ENCODE peak calls at places on chromosomes 16 and 17, in four cellular contexts. D, T, L and A are unnamed samples.

GRCh38 chr17:49817993-49818392 is 29.5 kb downstream of the KAT7 start:
- DNase-seq in D (no peak), T (no peak), L (no peak), A (peak; percentile 35)

GRCh38 chr17:56269998-56270397 is 116.7 kb downstream of the ANKFN1 start:
- DNase-seq in D (no peak), T (no peak), L (no peak), A (no peak)

GRCh38 chr16:55914383-55914782 is 39.2 kb upstream of the CES5A start:
- DNase-seq in D (no peak), T (no peak), L (no peak), A (no peak)

GRCh38 chr17:79027925-79028491 is 4.0 kb downstream of the C1QTNF1 start:
- DNase-seq in D (no peak), T (no peak), L (no peak), A (no peak)

GRCh38 chr17:73757324-73757942 is 113.2 kb upstream of the SDK2 start:
- DNase-seq in D (no peak), T (no peak), L (no peak), A (no peak)

GRCh38 chr16:67882374-67883145 is 2.1 kb upstream of the NRN1L start:
- DNase-seq in D (no peak), T (no peak), L (no peak), A (no peak)

GRCh38 chr17:72903522-72903921 is 189.0 kb downstream of the SLC39A11 start:
- DNase-seq in D (no peak), T (no peak), L (no peak), A (no peak)

GRCh38 chr16:53502331-53503269 is at the start of gene AKTIP:
- DNase-seq in D (peak; percentile 85), T (no peak), L (no peak), A (peak; percentile 68)

GRCh38 chr17:10616502-10617119 is 40.5 kb downstream of the MYH3 start:
- DNase-seq in D (peak; percentile 88), T (peak; percentile 33), L (peak; percentile 69), A (peak; percentile 62)

GRCh38 chr17:80791758-80792284 is 199.8 kb upstream of the CHMP6 start:
- DNase-seq in D (peak; percentile 39), T (peak; percentile 89), L (peak; percentile 85), A (peak; percentile 27)

GRCh38 chr16:56357765-56358322 is 67.5 kb downstream of the AMFR start:
- DNase-seq in D (peak; percentile 6), T (no peak), L (peak; percentile 73), A (peak; percentile 45)

GRCh38 chr16:15778999-15779614 is 77.7 kb downstream of the MYH11 start:
- DNase-seq in D (no peak), T (no peak), L (peak; percentile 58), A (no peak)

GRCh38 chr16:17379121-17379571 is 91.6 kb downstream of the XYLT1 start:
- DNase-seq in D (no peak), T (no peak), L (no peak), A (no peak)

GRCh38 chr16:80300876-80301275 is 239.9 kb upstream of the DYNLRB2 start:
- DNase-seq in D (no peak), T (peak; percentile 18), L (peak; percentile 54), A (no peak)

GRCh38 chr17:79046501-79047280 is 22.7 kb downstream of the C1QTNF1 start:
- DNase-seq in D (no peak), T (no peak), L (no peak), A (no peak)

GRCh38 chr17:43006639-43007551 is at the start of gene IFI35:
- DNase-seq in D (peak; percentile 89), T (peak; percentile 52), L (peak; percentile 83), A (peak; percentile 91)

GRCh38 chr17:46848534-46848933 is 2.8 kb upstream of the WNT9B start:
- DNase-seq in D (no peak), T (no peak), L (no peak), A (no peak)

GRCh38 chr17:79272666-79273219 is 198.1 kb downstream of the ENGASE start:
- DNase-seq in D (peak; percentile 55), T (no peak), L (peak; percentile 16), A (no peak)

GRCh38 chr17:76969598-76970172 is 101.5 kb downstream of the MGAT5B start:
- DNase-seq in D (peak; percentile 31), T (no peak), L (no peak), A (no peak)

GRCh38 chr17:45091778-45092425 is 30.8 kb downstream of the NMT1 start:
- DNase-seq in D (no peak), T (no peak), L (no peak), A (no peak)

GRCh38 chr17:63382136-63382535 is 64.0 kb downstream of the CYB561 start:
- DNase-seq in D (no peak), T (no peak), L (no peak), A (no peak)

GRCh38 chr17:7579001-7579838 is at the start of gene CD68:
- DNase-seq in D (peak; percentile 58), T (peak; percentile 66), L (peak; percentile 93), A (peak; percentile 75)

GRCh38 chr17:79837888-79838540 is 1.2 kb downstream of the CBX4 start:
- DNase-seq in D (peak; percentile 31), T (no peak), L (no peak), A (peak; percentile 58)

GRCh38 chr16:78325532-78325931 is 226.1 kb downstream of the WWOX start:
- DNase-seq in D (no peak), T (no peak), L (no peak), A (no peak)

GRCh38 chr17:20930065-20930760 is 112.6 kb downstream of the USP22 start:
- DNase-seq in D (no peak), T (no peak), L (no peak), A (no peak)

GRCh38 chr16:83903739-83904138 is 4.8 kb downstream of the MLYCD start:
- DNase-seq in D (peak; percentile 67), T (no peak), L (no peak), A (no peak)

GRCh38 chr16:46748775-46749705 is 896 bp upstream of the MYLK3 start:
- DNase-seq in D (no peak), T (no peak), L (no peak), A (no peak)

GRCh38 chr17:77281904-77282367 is 141.2 kb downstream of the SEC14L1 start:
- DNase-seq in D (peak; percentile 29), T (no peak), L (no peak), A (peak; percentile 65)

GRCh38 chr16:13510425-13511151 is 409.4 kb upstream of the ERCC4 start:
- DNase-seq in D (no peak), T (no peak), L (peak; percentile 23), A (no peak)

GRCh38 chr17:1228752-1229353 is 41.4 kb upstream of the BHLHA9 start:
- DNase-seq in D (no peak), T (no peak), L (no peak), A (no peak)

GRCh38 chr16:66247516-66248089 is 118.9 kb upstream of the CDH5 start:
- DNase-seq in D (no peak), T (no peak), L (no peak), A (no peak)

GRCh38 chr17:43694081-43694870 is 32.6 kb upstream of the MEOX1 start:
- DNase-seq in D (peak; percentile 86), T (peak; percentile 55), L (peak; percentile 85), A (peak; percentile 92)

GRCh38 chr17:44916781-44917241 is 1.5 kb upstream of the GFAP start:
- DNase-seq in D (peak; percentile 80), T (no peak), L (no peak), A (no peak)

GRCh38 chr16:11407047-11407982 is 62.1 kb downstream of the RMI2 start:
- DNase-seq in D (peak; percentile 74), T (peak; percentile 39), L (peak; percentile 78), A (no peak)

GRCh38 chr17:50039058-50039457 is 16.9 kb upstream of the ITGA3 start:
- DNase-seq in D (no peak), T (no peak), L (no peak), A (no peak)

DNA sequence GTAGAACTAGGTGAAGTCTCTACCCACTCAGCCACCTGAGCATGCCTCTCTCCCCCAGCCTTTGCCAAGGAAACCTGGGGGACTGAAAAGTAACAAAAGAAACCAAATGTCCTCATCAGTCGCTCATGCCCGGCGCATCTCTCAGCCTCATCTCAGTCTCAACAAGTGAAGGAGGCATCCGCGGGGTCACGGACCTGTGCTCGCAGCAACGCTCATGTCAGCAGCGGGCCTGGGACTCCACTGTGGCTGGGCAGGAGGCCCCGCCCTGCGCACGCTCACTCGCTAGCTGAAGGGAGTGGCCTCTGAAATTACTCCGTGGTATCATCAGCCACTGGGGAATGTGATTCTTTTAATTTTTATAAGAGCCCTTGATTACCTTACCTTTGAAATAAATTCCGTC is 31.3 kb downstream of the MAP1LC3B start:
- DNase-seq in D (no peak), T (no peak), L (no peak), A (no peak)
- H3K27ac ChIP-seq in D (no peak overlapping the region), T (no peak overlapping the region), L (no peak overlapping the region), A (no peak overlapping the region)

GRCh38 chr16:31216116-31216469 is 842 bp downstream of the PYDC1 start:
- DNase-seq in D (no peak), T (no peak), L (no peak), A (no peak)
- H3K27ac ChIP-seq in D (no peak overlapping the region), T (no peak overlapping the region), L (no peak overlapping the region), A (no peak overlapping the region)

GRCh38 chr16:85464342-85465305 is 148.5 kb upstream of the GSE1 start:
- DNase-seq in D (no peak), T (no peak), L (no peak), A (no peak)
- H3K27ac ChIP-seq in D (no peak overlapping the region), T (no peak overlapping the region), L (no peak overlapping the region), A (no peak overlapping the region)

GRCh38 chr17:18225121-18225561 is 294 bp upstream of the LLGL1 start:
- DNase-seq in D (peak; percentile 97), T (peak; percentile 84), L (peak; percentile 87), A (peak; percentile 98)
- H3K27ac ChIP-seq in D (no peak overlapping the region), T (peak overlapping the region; percentile 73), L (peak overlapping the region; percentile 60), A (peak overlapping the region; percentile 18)

GRCh38 chr16:588639-588888 is 1.3 kb upstream of the RAB40C start:
- DNase-seq in D (peak; percentile 62), T (peak; percentile 23), L (no peak), A (peak; percentile 52)

GRCh38 chr16:588889-589657 is 793 bp upstream of the RAB40C start:
- DNase-seq in D (peak; percentile 98), T (peak; percentile 90), L (peak; percentile 89), A (peak; percentile 99)

GRCh38 chr16:586047-586644 is 3.7 kb upstream of the RAB40C start:
- DNase-seq in D (no peak), T (no peak), L (no peak), A (no peak)

GRCh38 chr16:585351-585750 is 4.5 kb upstream of the RAB40C start:
- DNase-seq in D (peak; percentile 75), T (no peak), L (peak; percentile 46), A (no peak)

GRCh38 chr16:586645-587590 is 2.9 kb upstream of the RAB40C start:
- DNase-seq in D (peak; percentile 74), T (no peak), L (no peak), A (no peak)
- H3K27ac ChIP-seq in D (peak overlapping the region; percentile 99), T (peak overlapping the region; percentile 31), L (no peak overlapping the region), A (no peak overlapping the region)

GRCh38 chr17:66494023-66494803 is 191.8 kb downstream of the PRKCA start:
- DNase-seq in D (no peak), T (peak; percentile 60), L (no peak), A (no peak)
- H3K27ac ChIP-seq in D (no peak overlapping the region), T (peak overlapping the region; percentile 77), L (peak overlapping the region; percentile 20), A (no peak overlapping the region)